ENCODE peak calls at places on chromosomes 2 and 18, in five cellular contexts. W is IMR-90, X is upper lobe of left lung, O is A549, A is uterus. P is an unnamed sample.

GRCh38 chr18:45837283-45838070 is 12.0 kb downstream of the SIGLEC15 start:
- DNase-seq in O (no peak), W (no peak), A (no peak), X (peak; percentile 93), P (no peak)

GRCh38 chr2:39737661-39738060 is 41.4 kb downstream of the THUMPD2 start:
- DNase-seq in X (peak; percentile 10), O (no peak), W (peak; percentile 93), A (peak; percentile 16), P (no peak)

GRCh38 chr2:85813211-85813977 is 59.6 kb downstream of the ATOH8 start:
- DNase-seq in X (no peak), A (no peak), W (no peak), O (no peak), P (no peak)

GRCh38 chr2:200239216-200239615 is 67.3 kb upstream of the SPATS2L start:
- DNase-seq in O (no peak), W (no peak), X (no peak), A (no peak), P (no peak)

GRCh38 chr2:175518206-175518605 is 336.7 kb upstream of the ATP5MC3 start:
- DNase-seq in A (no peak), X (no peak), W (no peak), O (no peak), P (no peak)

GRCh38 chr2:33129661-33130447 is 183.1 kb downstream of the LTBP1 start:
- DNase-seq in X (no peak), O (no peak), A (no peak), W (no peak), P (no peak)

GRCh38 chr2:25692143-25692542 is 18.8 kb upstream of the DTNB start:
- DNase-seq in O (no peak), A (no peak), X (no peak), W (no peak), P (no peak)

GRCh38 chr2:112488201-112488600 is 6.2 kb downstream of the TTL start:
- DNase-seq in X (no peak), W (no peak), A (no peak), O (no peak), P (no peak)

GRCh38 chr2:59884166-59884565 is 669.3 kb downstream of the BCL11A start:
- DNase-seq in A (no peak), O (no peak), X (no peak), W (no peak), P (no peak)

GRCh38 chr18:52288403-52289004 is 51.5 kb upstream of the DCC start:
- DNase-seq in X (no peak), W (no peak), O (no peak), A (no peak), P (no peak)

GRCh38 chr2:173241643-173242042 is 113.0 kb upstream of the CDCA7 start:
- DNase-seq in X (no peak), A (no peak), W (no peak), O (no peak), P (no peak)

GRCh38 chr2:25309402-25309801 is 32.3 kb downstream of the DNMT3A start:
- DNase-seq in X (no peak), O (peak; percentile 73), W (peak; percentile 50), A (no peak), P (no peak)

GRCh38 chr2:197869501-197870111 is 65.2 kb downstream of the PLCL1 start:
- DNase-seq in A (no peak), W (no peak), X (no peak), O (no peak), P (no peak)

GRCh38 chr2:47300081-47300480 is 102.9 kb upstream of the MSH2 start:
- DNase-seq in O (no peak), W (no peak), A (no peak), X (no peak), P (no peak)

GRCh38 chr2:14866953-14867352 is 234.4 kb downstream of the LRATD1 start:
- DNase-seq in O (no peak), X (no peak), W (no peak), A (no peak), P (no peak)

GRCh38 chr2:119463136-119463535 is 31.5 kb downstream of the TMEM37 start:
- DNase-seq in O (no peak), X (no peak), W (no peak), A (no peak), P (no peak)

GRCh38 chr2:222561817-222562424 is 94.0 kb downstream of the FARSB start:
- DNase-seq in W (peak; percentile 22), A (peak; percentile 61), X (no peak), O (peak; percentile 40), P (peak; percentile 30)

GRCh38 chr2:110842048-110842447 is 109.7 kb downstream of the ACOXL start:
- DNase-seq in O (no peak), A (no peak), X (no peak), W (no peak), P (no peak)

GRCh38 chr2:9032555-9032954 is 29.1 kb upstream of the MBOAT2 start:
- DNase-seq in O (no peak), W (no peak), X (no peak), A (no peak), P (no peak)

GRCh38 chr2:147679664-147680502 is 164.9 kb upstream of the ACVR2A start:
- DNase-seq in O (no peak), A (no peak), X (no peak), W (peak; percentile 1), P (no peak)

GRCh38 chr18:3213231-3214059 is 6.3 kb downstream of the MYOM1 start:
- DNase-seq in A (no peak), X (no peak), W (no peak), O (no peak), P (no peak)

GRCh38 chr18:3350566-3351527 is 88.9 kb downstream of the MYL12B start:
- DNase-seq in W (peak; percentile 23), X (no peak), A (no peak), O (peak; percentile 7), P (no peak)

GRCh38 chr18:10321987-10322386 is 132.4 kb upstream of the APCDD1 start:
- DNase-seq in O (no peak), W (no peak), X (no peak), A (no peak), P (no peak)

GRCh38 chr2:54634564-54635511 is 88.6 kb upstream of the EML6 start:
- DNase-seq in A (peak; percentile 70), O (peak; percentile 83), W (peak; percentile 84), X (no peak), P (no peak)

GRCh38 chr2:28232267-28232666 is 160.4 kb upstream of the FOSL2 start:
- DNase-seq in X (no peak), W (no peak), O (no peak), A (peak; percentile 44), P (no peak)

GRCh38 chr2:100934504-100935371 is 67.4 kb upstream of the RPL31 start:
- DNase-seq in O (no peak), W (no peak), A (no peak), X (no peak), P (peak; percentile 52)

GRCh38 chr2:189933911-189934399 is 128.6 kb downstream of the MSTN start:
- DNase-seq in W (peak; percentile 93), X (no peak), O (peak; percentile 22), A (no peak), P (no peak)

GRCh38 chr2:51324028-51324427 is 292.1 kb upstream of the NRXN1 start:
- DNase-seq in X (no peak), W (no peak), A (no peak), O (no peak), P (no peak)

GRCh38 chr2:135840601-135841000 is 3.6 kb upstream of the LCT start:
- DNase-seq in A (no peak), O (no peak), X (no peak), W (no peak), P (no peak)

GRCh38 chr2:74876081-74876886 is 42.4 kb downstream of the HK2 start:
- DNase-seq in W (peak; percentile 46), A (peak; percentile 26), O (peak; percentile 65), X (no peak), P (peak; percentile 86)

GRCh38 chr2:219442206-219443015 is 7.8 kb downstream of the SPEG start:
- DNase-seq in A (no peak), X (peak; percentile 79), O (no peak), W (no peak), P (no peak)

GRCh38 chr18:53649621-53650020 is 574.8 kb downstream of the MBD2 start:
- DNase-seq in O (no peak), A (no peak), X (no peak), W (no peak), P (no peak)
- TF ChIP-seq POLR2A in O (no peak), A (no peak), X (no peak), W (no peak), P (no peak)

GRCh38 chr18:76521367-76521766 is 26.3 kb upstream of the ZNF516 start:
- DNase-seq in O (no peak), X (no peak), A (no peak), W (no peak), P (no peak)

GRCh38 chr18:76524477-76524876 is 29.4 kb upstream of the ZNF516 start:
- DNase-seq in O (no peak), X (no peak), W (no peak), A (no peak), P (no peak)

GRCh38 chr18:76519156-76519549 is 24.1 kb upstream of the ZNF516 start:
- DNase-seq in X (no peak), A (peak; percentile 57), W (no peak), O (no peak), P (no peak)

GRCh38 chr18:76522551-76522950 is 27.5 kb upstream of the ZNF516 start:
- DNase-seq in X (no peak), A (no peak), O (no peak), W (no peak), P (no peak)

DNA sequence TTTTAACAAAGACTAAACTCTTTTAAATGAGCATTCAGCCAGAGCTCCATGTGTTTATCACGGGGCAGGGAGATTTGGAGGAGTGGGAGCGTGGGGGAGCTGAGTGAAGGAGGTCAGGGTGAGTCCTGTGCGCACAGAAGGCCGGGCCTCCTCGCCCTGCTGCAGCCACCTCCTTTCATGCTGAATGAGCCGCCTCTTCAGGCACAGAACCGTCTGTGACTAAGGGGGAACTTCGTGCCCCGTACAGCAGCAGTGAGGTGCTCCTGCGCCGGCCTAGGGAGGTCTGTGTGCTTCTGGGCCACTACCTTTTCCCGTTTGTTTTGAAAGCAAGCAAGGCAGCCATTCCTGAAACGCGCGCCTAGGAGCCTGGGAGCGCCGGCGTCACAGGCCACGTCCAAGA is 27.1 kb upstream of the ZNF516 start:
- DNase-seq in O (no peak), W (no peak), X (no peak), A (peak; percentile 57), P (no peak)
- H3K4me3 ChIP-seq in O (no peak overlapping the region), W (no peak overlapping the region), X (no peak overlapping the region), A (no peak overlapping the region), P (no peak overlapping the region)

GRCh38 chr2:215799194-215799593 is 214.2 kb downstream of the MREG start:
- DNase-seq in X (no peak), W (peak; percentile 64), O (no peak), A (no peak), P (no peak)

GRCh38 chr2:215793747-215794595 is 219.4 kb downstream of the MREG start:
- DNase-seq in W (peak; percentile 98), O (peak; percentile 38), A (peak; percentile 23), X (no peak), P (peak; percentile 63)

GRCh38 chr2:215796160-215796559 is 217.2 kb downstream of the MREG start:
- DNase-seq in A (peak; percentile 57), X (no peak), W (peak; percentile 66), O (no peak), P (no peak)

GRCh38 chr2:215794829-215795546 is 218.4 kb downstream of the MREG start:
- DNase-seq in X (no peak), O (no peak), W (no peak), A (no peak), P (no peak)

GRCh38 chr2:215797676-215798075 is 215.7 kb downstream of the MREG start:
- DNase-seq in A (no peak), W (no peak), X (no peak), O (no peak), P (no peak)
- TF ChIP-seq POLR2A in A (no peak), W (no peak), X (no peak), O (no peak), P (no peak)

GRCh38 chr18:61334951-61335736 is 1.9 kb downstream of the CDH20 start:
- DNase-seq in O (no peak), A (no peak), X (no peak), W (no peak), P (no peak)
- H3K4me3 ChIP-seq in O (no peak overlapping the region), A (no peak overlapping the region), X (no peak overlapping the region), W (no peak overlapping the region), P (no peak overlapping the region)